ENCODE peak calls at places on chromosomes 6 and 20, in four cellular contexts. One of them, this sample, is unnamed.

GRCh38 chr6:170091000-170091638 is 199.8 kb downstream of the DLL1 start:
- DNase-seq in HCEC 1CT: no peak
- DNase-seq in M059J: no peak
- DNase-seq in activated CD4-positive, alpha-beta T cell treated with anti-CD3 and anti-CD28 coated beads for 48 hours: no peak
- DNase-seq in this sample: no peak

GRCh38 chr6:4459981-4460380 is 316.2 kb upstream of the CDYL start:
- DNase-seq in HCEC 1CT: no peak
- DNase-seq in M059J: no peak
- DNase-seq in activated CD4-positive, alpha-beta T cell treated with anti-CD3 and anti-CD28 coated beads for 48 hours: no peak
- DNase-seq in this sample: no peak

GRCh38 chr20:19874328-19874727 is 116.3 kb downstream of the RIN2 start:
- DNase-seq in M059J: no peak
- DNase-seq in activated CD4-positive, alpha-beta T cell treated with anti-CD3 and anti-CD28 coated beads for 48 hours: no peak
- DNase-seq in HCEC 1CT: no peak
- DNase-seq in this sample: no peak

GRCh38 chr20:31550099-31550498 is 35.9 kb downstream of the HM13 start:
- DNase-seq in M059J: no peak
- DNase-seq in HCEC 1CT: no peak
- DNase-seq in activated CD4-positive, alpha-beta T cell treated with anti-CD3 and anti-CD28 coated beads for 48 hours: no peak
- DNase-seq in this sample: no peak

GRCh38 chr20:24303393-24303792 is 166.0 kb upstream of the SYNDIG1 start:
- DNase-seq in M059J: peak
- DNase-seq in activated CD4-positive, alpha-beta T cell treated with anti-CD3 and anti-CD28 coated beads for 48 hours: no peak
- DNase-seq in HCEC 1CT: no peak
- DNase-seq in this sample: no peak

GRCh38 chr6:130202782-130203181 is 20.0 kb downstream of the SAMD3 start:
- DNase-seq in M059J: no peak
- DNase-seq in activated CD4-positive, alpha-beta T cell treated with anti-CD3 and anti-CD28 coated beads for 48 hours: peak
- DNase-seq in HCEC 1CT: no peak
- DNase-seq in this sample: peak

GRCh38 chr20:58127731-58128130 is 100.7 kb downstream of the ANKRD60 start:
- DNase-seq in HCEC 1CT: no peak
- DNase-seq in activated CD4-positive, alpha-beta T cell treated with anti-CD3 and anti-CD28 coated beads for 48 hours: peak
- DNase-seq in M059J: peak
- DNase-seq in this sample: no peak

GRCh38 chr6:3987072-3987471 is 91.9 kb downstream of the FAM217A start:
- DNase-seq in M059J: peak
- DNase-seq in HCEC 1CT: peak
- DNase-seq in activated CD4-positive, alpha-beta T cell treated with anti-CD3 and anti-CD28 coated beads for 48 hours: no peak
- DNase-seq in this sample: no peak

GRCh38 chr6:17115251-17116089 is 13.6 kb downstream of the STMND1 start:
- DNase-seq in HCEC 1CT: peak
- DNase-seq in M059J: peak
- DNase-seq in activated CD4-positive, alpha-beta T cell treated with anti-CD3 and anti-CD28 coated beads for 48 hours: no peak
- DNase-seq in this sample: no peak

GRCh38 chr20:64055893-64056638 is 6.6 kb upstream of the SOX18 start:
- DNase-seq in M059J: peak
- DNase-seq in HCEC 1CT: no peak
- DNase-seq in activated CD4-positive, alpha-beta T cell treated with anti-CD3 and anti-CD28 coated beads for 48 hours: no peak
- DNase-seq in this sample: peak

GRCh38 chr6:106666290-106667021 is 37.1 kb downstream of the QRSL1 start:
- DNase-seq in activated CD4-positive, alpha-beta T cell treated with anti-CD3 and anti-CD28 coated beads for 48 hours: no peak
- DNase-seq in HCEC 1CT: no peak
- DNase-seq in M059J: no peak
- DNase-seq in this sample: peak

GRCh38 chr6:13558718-13559117 is 15.7 kb upstream of the SIRT5 start:
- DNase-seq in activated CD4-positive, alpha-beta T cell treated with anti-CD3 and anti-CD28 coated beads for 48 hours: no peak
- DNase-seq in M059J: no peak
- DNase-seq in HCEC 1CT: no peak
- DNase-seq in this sample: no peak

GRCh38 chr6:3455490-3456394 is 1.1 kb downstream of the SLC22A23 start:
- DNase-seq in activated CD4-positive, alpha-beta T cell treated with anti-CD3 and anti-CD28 coated beads for 48 hours: peak
- DNase-seq in HCEC 1CT: no peak
- DNase-seq in M059J: peak
- DNase-seq in this sample: no peak